ENCODE peak calls at places on chromosomes 5 and 9, in five cellular contexts. Q is foreskin fibroblast, G is fibroblast of mammary gland, C is LHCN-M2, U is T-cell. P is an unnamed sample.

GRCh38 chr9:122334916-122335315 is 35.9 kb upstream of the PTGS1 start:
- DNase-seq in Q (no peak), G (peak), C (no peak), U (no peak), P (no peak)

GRCh38 chr5:57915536-57915935 is 432.9 kb upstream of the ACTBL2 start:
- DNase-seq in Q (no peak), G (no peak), C (no peak), U (no peak), P (no peak)

GRCh38 chr5:95963650-95964410 is 2.2 kb upstream of the ELL2 start:
- DNase-seq in Q (no peak), G (peak), C (no peak), U (no peak), P (no peak)

GRCh38 chr9:114039484-114039883 is 38.6 kb downstream of the AMBP start:
- DNase-seq in Q (no peak), G (no peak), C (no peak), U (no peak), P (no peak)

GRCh38 chr9:114223564-114224246 is 68.4 kb downstream of the COL27A1 start:
- DNase-seq in Q (peak), G (peak), C (peak), U (no peak), P (no peak)

GRCh38 chr5:35894131-35894530 is 37.4 kb downstream of the IL7R start:
- DNase-seq in Q (no peak), G (no peak), C (no peak), U (no peak), P (no peak)

GRCh38 chr9:116984111-116984510 is 297.0 kb downstream of the TRIM32 start:
- DNase-seq in Q (no peak), G (no peak), C (no peak), U (no peak), P (no peak)

GRCh38 chr5:148949871-148950863 is 112.7 kb downstream of the SH3TC2 start:
- DNase-seq in Q (peak), G (peak), C (no peak), U (no peak), P (no peak)

GRCh38 chr5:61000887-61001286 is 55.9 kb downstream of the NDUFAF2 start:
- DNase-seq in Q (no peak), G (peak), C (no peak), U (no peak), P (no peak)

GRCh38 chr9:26054600-26055516 is 376.6 kb upstream of the TUSC1 start:
- DNase-seq in Q (no peak), G (peak), C (peak), U (no peak), P (no peak)

GRCh38 chr5:139769477-139769876 is 26.1 kb upstream of the PSD2 start:
- DNase-seq in Q (no peak), G (no peak), C (no peak), U (no peak), P (no peak)

GRCh38 chr9:74431467-74431866 is 65.7 kb upstream of the RORB start:
- DNase-seq in Q (no peak), G (no peak), C (no peak), U (no peak), P (no peak)

GRCh38 chr9:90665072-90665471 is 22.4 kb upstream of the DIRAS2 start:
- DNase-seq in Q (no peak), G (no peak), C (no peak), U (no peak), P (no peak)

GRCh38 chr9:31541626-31542025 is 842.8 kb upstream of the ACO1 start:
- DNase-seq in Q (no peak), G (no peak), C (peak), U (no peak), P (no peak)

GRCh38 chr9:91690540-91691249 is 259.3 kb downstream of the ROR2 start:
- DNase-seq in Q (no peak), G (no peak), C (peak), U (no peak), P (no peak)

GRCh38 chr9:75146229-75146628 is 57.9 kb downstream of the OSTF1 start:
- DNase-seq in Q (peak), G (peak), C (peak), U (no peak), P (no peak)

GRCh38 chr9:117616436-117616835 is 87.8 kb upstream of the TLR4 start:
- DNase-seq in Q (no peak), G (no peak), C (peak), U (no peak), P (no peak)

GRCh38 chr9:114280636-114281315 is 42.1 kb upstream of the ORM1 start:
- DNase-seq in Q (peak), G (peak), C (peak), U (no peak), P (no peak)

GRCh38 chr5:107544476-107544875 is 126.3 kb downstream of the EFNA5 start:
- DNase-seq in Q (no peak), G (no peak), C (no peak), U (no peak), P (no peak)

GRCh38 chr5:150000990-150001659 is 586 bp downstream of the HMGXB3 start:
- DNase-seq in Q (peak), G (peak), C (peak), U (peak), P (no peak)

GRCh38 chr9:114427644-114428043 is 39.9 kb upstream of the AKNA start:
- DNase-seq in Q (no peak), G (no peak), C (no peak), U (no peak), P (no peak)

GRCh38 chr5:88690619-88691560 is 192.1 kb downstream of the MEF2C start:
- DNase-seq in Q (peak), G (peak), C (peak), U (peak), P (peak)

GRCh38 chr5:154603978-154604679 is 126.1 kb upstream of the HAND1 start:
- DNase-seq in Q (no peak), G (peak), C (peak), U (no peak), P (no peak)

GRCh38 chr5:80960531-80961375 is 590 bp downstream of the RASGRF2 start:
- DNase-seq in Q (peak), G (no peak), C (peak), U (peak), P (no peak)

GRCh38 chr5:112738180-112738560 is 485 bp downstream of the APC start:
- DNase-seq in Q (peak), G (peak), C (peak), U (no peak), P (no peak)

GRCh38 chr9:34577635-34578240 is 11.8 kb downstream of the CNTFR start:
- DNase-seq in Q (no peak), G (no peak), C (no peak), U (no peak), P (no peak)

GRCh38 chr9:120289091-120289490 is 290.9 kb downstream of the CDK5RAP2 start:
- DNase-seq in Q (no peak), G (no peak), C (no peak), U (no peak), P (no peak)

GRCh38 chr5:112973904-112974303 is 2.7 kb upstream of the DCP2 start:
- DNase-seq in Q (no peak), G (no peak), C (no peak), U (no peak), P (no peak)

GRCh38 chr5:128406863-128407262 is 131.2 kb downstream of the FBN2 start:
- DNase-seq in Q (no peak), G (no peak), C (no peak), U (no peak), P (no peak)

GRCh38 chr9:89984214-89984613 is 379.4 kb downstream of the GADD45G start:
- DNase-seq in Q (no peak), G (peak), C (peak), U (no peak), P (no peak)

GRCh38 chr9:121369595-121370265 is at the start of gene STOM:
- DNase-seq in Q (peak), G (peak), C (peak), U (peak), P (peak)

GRCh38 chr9:8821910-8822666 is 1022.5 kb upstream of the DMAC1 start:
- DNase-seq in Q (no peak), G (no peak), C (no peak), U (no peak), P (no peak)